ENCODE peak calls at places on chromosomes 16 and 17, in five cellular contexts. One of them, this sample, is unnamed.

GRCh38 chr17:42901535-42902229 is 1.1 kb downstream of the G6PC1 start:
- DNase-seq in HepG2: no peak
- DNase-seq in dorsolateral prefrontal cortex: no peak
- DNase-seq in left lung: no peak
- DNase-seq in K562: no peak
- DNase-seq in this sample: no peak

GRCh38 chr17:72134560-72135399 is 14.0 kb downstream of the SOX9 start:
- DNase-seq in left lung: no peak
- DNase-seq in HepG2: no peak
- DNase-seq in dorsolateral prefrontal cortex: no peak
- DNase-seq in K562: no peak
- DNase-seq in this sample: no peak

GRCh38 chr17:44956076-44956475 is 8.5 kb upstream of the KIF18B start:
- DNase-seq in HepG2: no peak
- DNase-seq in dorsolateral prefrontal cortex: no peak
- DNase-seq in K562: no peak
- DNase-seq in left lung: no peak
- DNase-seq in this sample: no peak

GRCh38 chr17:38507436-38507835 is 79.2 kb downstream of the ARHGAP23 start:
- DNase-seq in dorsolateral prefrontal cortex: peak
- DNase-seq in left lung: no peak
- DNase-seq in HepG2: no peak
- DNase-seq in K562: no peak
- DNase-seq in this sample: no peak

GRCh38 chr16:2022723-2023097 is 3.1 kb downstream of the NPW start:
- DNase-seq in K562: peak
- DNase-seq in HepG2: no peak
- DNase-seq in left lung: no peak
- DNase-seq in dorsolateral prefrontal cortex: no peak
- DNase-seq in this sample: no peak

GRCh38 chr16:23245268-23245667 is 56.8 kb upstream of the SCNN1B start:
- DNase-seq in dorsolateral prefrontal cortex: no peak
- DNase-seq in left lung: no peak
- DNase-seq in HepG2: no peak
- DNase-seq in K562: no peak
- DNase-seq in this sample: peak

GRCh38 chr16:57389087-57389468 is 15.5 kb upstream of the CCL17 start:
- DNase-seq in HepG2: no peak
- DNase-seq in left lung: no peak
- DNase-seq in dorsolateral prefrontal cortex: no peak
- DNase-seq in K562: no peak
- DNase-seq in this sample: no peak

GRCh38 chr17:27218041-27218440 is 75.9 kb upstream of the WSB1 start:
- DNase-seq in dorsolateral prefrontal cortex: no peak
- DNase-seq in HepG2: no peak
- DNase-seq in left lung: no peak
- DNase-seq in K562: no peak
- DNase-seq in this sample: no peak

GRCh38 chr16:84827897-84828296 is 8.1 kb downstream of the CRISPLD2 start:
- DNase-seq in K562: no peak
- DNase-seq in left lung: no peak
- DNase-seq in HepG2: no peak
- DNase-seq in dorsolateral prefrontal cortex: no peak
- DNase-seq in this sample: no peak

GRCh38 chr17:63414222-63414621 is 31.9 kb downstream of the CYB561 start:
- DNase-seq in left lung: no peak
- DNase-seq in dorsolateral prefrontal cortex: no peak
- DNase-seq in HepG2: no peak
- DNase-seq in K562: no peak
- DNase-seq in this sample: no peak

GRCh38 chr17:30368896-30369720 is 9.6 kb upstream of the CPD start:
- DNase-seq in K562: no peak
- DNase-seq in HepG2: no peak
- DNase-seq in dorsolateral prefrontal cortex: no peak
- DNase-seq in left lung: no peak
- DNase-seq in this sample: no peak

GRCh38 chr16:85735946-85736345 is 14.9 kb downstream of the C16orf74 start:
- DNase-seq in K562: no peak
- DNase-seq in dorsolateral prefrontal cortex: no peak
- DNase-seq in HepG2: no peak
- DNase-seq in left lung: no peak
- DNase-seq in this sample: no peak

GRCh38 chr16:56862776-56863175 is 2.2 kb upstream of the SLC12A3 start:
- DNase-seq in HepG2: no peak
- DNase-seq in K562: no peak
- DNase-seq in dorsolateral prefrontal cortex: no peak
- DNase-seq in left lung: peak
- DNase-seq in this sample: no peak

GRCh38 chr17:68623811-68624210 is 22.6 kb upstream of the FAM20A start:
- DNase-seq in HepG2: no peak
- DNase-seq in dorsolateral prefrontal cortex: no peak
- DNase-seq in left lung: no peak
- DNase-seq in K562: no peak
- DNase-seq in this sample: no peak

GRCh38 chr16:85195884-85196816 is 83.9 kb upstream of the CIBAR2 start:
- DNase-seq in HepG2: no peak
- DNase-seq in left lung: peak
- DNase-seq in K562: no peak
- DNase-seq in dorsolateral prefrontal cortex: no peak
- DNase-seq in this sample: peak

GRCh38 chr17:4490109-4490591 is 8.5 kb upstream of the SPNS2 start:
- DNase-seq in left lung: no peak
- DNase-seq in HepG2: no peak
- DNase-seq in dorsolateral prefrontal cortex: no peak
- DNase-seq in K562: no peak
- DNase-seq in this sample: no peak

GRCh38 chr17:67293251-67294203 is 48.5 kb upstream of the HELZ start:
- DNase-seq in HepG2: peak
- DNase-seq in dorsolateral prefrontal cortex: no peak
- DNase-seq in left lung: peak
- DNase-seq in K562: peak
- DNase-seq in this sample: peak

GRCh38 chr16:82631701-82632685 is 5.2 kb downstream of the CDH13 start:
- DNase-seq in left lung: no peak
- DNase-seq in K562: peak
- DNase-seq in dorsolateral prefrontal cortex: no peak
- DNase-seq in HepG2: no peak
- DNase-seq in this sample: no peak

GRCh38 chr17:61409301-61410099 is 9.9 kb downstream of the TBX2 start:
- DNase-seq in K562: peak
- DNase-seq in left lung: peak
- DNase-seq in dorsolateral prefrontal cortex: no peak
- DNase-seq in HepG2: no peak
- DNase-seq in this sample: peak

GRCh38 chr17:29215717-29216116 is 30.9 kb upstream of the CRYBA1 start:
- DNase-seq in K562: no peak
- DNase-seq in left lung: no peak
- DNase-seq in HepG2: no peak
- DNase-seq in dorsolateral prefrontal cortex: no peak
- DNase-seq in this sample: no peak

GRCh38 chr17:49746791-49747490 is 17.0 kb downstream of the FAM117A start:
- DNase-seq in left lung: no peak
- DNase-seq in dorsolateral prefrontal cortex: no peak
- DNase-seq in HepG2: no peak
- DNase-seq in K562: no peak
- DNase-seq in this sample: no peak
- H3K4me3 ChIP-seq in left lung: no peak
- H3K4me3 ChIP-seq in dorsolateral prefrontal cortex: no peak
- H3K4me3 ChIP-seq in HepG2: no peak
- H3K4me3 ChIP-seq in K562: no peak
- H3K4me3 ChIP-seq in this sample: no peak

GRCh38 chr17:81888988-81889595 is 2.3 kb downstream of the ALYREF start:
- DNase-seq in dorsolateral prefrontal cortex: no peak
- DNase-seq in HepG2: no peak
- DNase-seq in left lung: no peak
- DNase-seq in K562: peak
- DNase-seq in this sample: no peak
- H3K4me3 ChIP-seq in dorsolateral prefrontal cortex: no peak
- H3K4me3 ChIP-seq in HepG2: no peak
- H3K4me3 ChIP-seq in left lung: no peak
- H3K4me3 ChIP-seq in K562: no peak
- H3K4me3 ChIP-seq in this sample: no peak

GRCh38 chr17:1181769-1182137 is 2.0 kb upstream of the ABR start:
- DNase-seq in HepG2: no peak
- DNase-seq in dorsolateral prefrontal cortex: no peak
- DNase-seq in left lung: no peak
- DNase-seq in K562: no peak
- DNase-seq in this sample: no peak

GRCh38 chr17:1182831-1183578 is 3.2 kb upstream of the ABR start:
- DNase-seq in left lung: no peak
- DNase-seq in K562: no peak
- DNase-seq in HepG2: no peak
- DNase-seq in dorsolateral prefrontal cortex: no peak
- DNase-seq in this sample: no peak

GRCh38 chr17:1179635-1180433 is at the start of gene ABR:
- DNase-seq in dorsolateral prefrontal cortex: no peak
- DNase-seq in K562: peak
- DNase-seq in HepG2: no peak
- DNase-seq in left lung: peak
- DNase-seq in this sample: peak

GRCh38 chr17:1180434-1180742 is 607 bp upstream of the ABR start:
- DNase-seq in K562: no peak
- DNase-seq in left lung: no peak
- DNase-seq in dorsolateral prefrontal cortex: no peak
- DNase-seq in HepG2: no peak
- DNase-seq in this sample: no peak

GRCh38 chr17:1180958-1181768 is 1.4 kb upstream of the ABR start:
- DNase-seq in left lung: peak
- DNase-seq in K562: no peak
- DNase-seq in dorsolateral prefrontal cortex: no peak
- DNase-seq in HepG2: no peak
- DNase-seq in this sample: no peak
- H3K4me3 ChIP-seq in left lung: no peak
- H3K4me3 ChIP-seq in K562: no peak
- H3K4me3 ChIP-seq in dorsolateral prefrontal cortex: peak
- H3K4me3 ChIP-seq in HepG2: no peak
- H3K4me3 ChIP-seq in this sample: no peak

DNA sequence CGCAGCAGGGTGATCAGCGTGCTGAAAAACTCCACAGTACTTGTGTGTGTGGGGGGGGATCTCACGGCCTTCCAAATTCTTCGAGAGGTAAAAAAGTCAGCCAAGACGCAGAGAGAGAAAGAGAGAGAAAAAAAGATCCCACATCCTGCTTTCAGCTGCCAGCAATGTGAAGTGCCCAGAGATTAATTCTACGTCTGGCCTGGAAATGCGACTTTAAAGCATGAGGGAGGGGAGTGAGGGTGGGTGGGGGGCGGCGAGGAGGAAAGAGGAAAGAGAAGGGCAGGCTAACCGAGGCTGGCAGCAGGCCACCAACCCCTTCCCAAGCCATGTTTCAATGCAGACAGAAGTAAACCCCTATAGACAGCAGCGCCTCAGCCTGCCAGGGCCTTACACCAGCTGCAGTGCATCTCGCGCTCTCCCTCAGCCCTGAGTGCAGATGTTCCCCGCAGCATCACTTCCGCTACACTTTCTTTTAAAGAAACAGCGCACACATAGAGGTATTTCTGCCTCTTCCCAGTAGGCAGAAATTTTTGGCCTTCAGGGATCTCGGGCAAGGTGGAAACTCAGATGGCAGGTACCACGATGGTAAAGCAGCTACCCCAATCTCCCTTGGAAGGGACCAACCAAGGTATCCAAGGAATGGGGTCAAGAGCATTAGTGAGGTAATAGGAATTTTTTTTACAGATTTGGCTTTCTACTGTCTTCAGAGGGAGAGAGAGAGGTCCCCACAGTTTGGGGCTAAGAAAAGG is 87.8 kb downstream of the SMG6 start:
- DNase-seq in dorsolateral prefrontal cortex: no peak
- DNase-seq in left lung: no peak
- DNase-seq in HepG2: no peak
- DNase-seq in K562: no peak
- DNase-seq in this sample: no peak
- H3K4me3 ChIP-seq in dorsolateral prefrontal cortex: peak
- H3K4me3 ChIP-seq in left lung: no peak
- H3K4me3 ChIP-seq in HepG2: no peak
- H3K4me3 ChIP-seq in K562: no peak
- H3K4me3 ChIP-seq in this sample: no peak

DNA sequence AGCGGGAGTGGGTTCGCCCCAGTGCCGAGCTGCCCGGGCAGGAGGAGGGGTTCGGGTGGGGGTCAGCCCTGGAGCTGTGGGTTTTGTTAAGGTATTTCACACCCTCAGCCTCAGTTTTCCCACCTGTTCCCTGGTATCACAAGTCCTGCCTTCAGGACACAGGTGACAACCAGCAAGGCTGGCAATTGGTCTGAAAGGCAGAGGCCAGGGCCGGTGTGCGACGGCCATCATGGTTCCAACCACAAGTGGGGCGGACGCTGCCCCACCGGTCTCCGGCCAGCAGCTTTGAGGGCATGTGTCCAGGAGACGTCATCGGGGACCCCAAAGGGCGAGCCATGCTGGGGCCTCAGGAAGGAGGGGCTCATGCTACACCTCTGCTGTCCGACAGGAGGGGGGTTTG is 10.8 kb downstream of the ZNF469 start:
- DNase-seq in HepG2: no peak
- DNase-seq in left lung: no peak
- DNase-seq in dorsolateral prefrontal cortex: no peak
- DNase-seq in K562: no peak
- DNase-seq in this sample: no peak
- H3K4me3 ChIP-seq in HepG2: no peak
- H3K4me3 ChIP-seq in left lung: no peak
- H3K4me3 ChIP-seq in dorsolateral prefrontal cortex: no peak
- H3K4me3 ChIP-seq in K562: no peak
- H3K4me3 ChIP-seq in this sample: no peak

GRCh38 chr17:10699861-10700260 is 2.5 kb downstream of the ADPRM start:
- DNase-seq in left lung: no peak
- DNase-seq in HepG2: no peak
- DNase-seq in K562: no peak
- DNase-seq in dorsolateral prefrontal cortex: no peak
- DNase-seq in this sample: no peak
- H3K4me3 ChIP-seq in left lung: no peak
- H3K4me3 ChIP-seq in HepG2: no peak
- H3K4me3 ChIP-seq in K562: no peak
- H3K4me3 ChIP-seq in dorsolateral prefrontal cortex: no peak
- H3K4me3 ChIP-seq in this sample: no peak

GRCh38 chr16:62741692-62742091 is 705.5 kb upstream of the CDH8 start:
- DNase-seq in HepG2: no peak
- DNase-seq in dorsolateral prefrontal cortex: no peak
- DNase-seq in left lung: no peak
- DNase-seq in K562: no peak
- DNase-seq in this sample: no peak

DNA sequence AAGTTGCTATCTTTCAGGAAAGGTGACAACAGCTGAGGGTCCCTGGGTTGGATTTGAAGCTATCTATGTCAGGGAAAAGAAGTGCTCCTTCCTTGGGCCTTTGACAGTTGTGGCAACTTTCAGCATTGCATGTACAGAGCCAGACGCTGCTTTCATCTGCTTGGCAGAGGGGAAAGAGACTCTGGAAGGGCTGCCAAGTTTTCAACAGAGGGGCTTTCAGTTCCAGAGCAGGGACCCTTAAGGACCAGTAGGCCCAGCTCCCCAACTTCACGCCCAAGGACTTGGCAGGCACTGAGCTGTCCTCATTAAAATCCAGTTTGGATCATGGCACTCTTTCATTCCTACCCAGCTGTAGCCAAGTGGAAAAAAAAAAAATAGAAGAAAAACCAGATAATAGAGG is 702.4 kb upstream of the CDH8 start:
- DNase-seq in dorsolateral prefrontal cortex: no peak
- DNase-seq in left lung: no peak
- DNase-seq in K562: no peak
- DNase-seq in HepG2: no peak
- DNase-seq in this sample: no peak
- H3K4me3 ChIP-seq in dorsolateral prefrontal cortex: no peak
- H3K4me3 ChIP-seq in left lung: no peak
- H3K4me3 ChIP-seq in K562: no peak
- H3K4me3 ChIP-seq in HepG2: no peak
- H3K4me3 ChIP-seq in this sample: no peak

This sample was measured in prostate gland.